ENCODE peak calls at places on chromosomes 3 and 15, in seven cellular contexts. G is brain microvascular endothelial cell, C is IMR-90, Z is pancreas, N is astrocyte of the cerebellum, K is Peyer's patch, Q is ovary. A is an unnamed sample.

GRCh38 chr15:85571780-85572179 is 191.4 kb downstream of the AKAP13 start:
- DNase-seq in G (no peak), K (no peak), N (no peak), Z (no peak), Q (no peak), C (no peak), A (no peak)

GRCh38 chr3:118817748-118818165 is 216.9 kb downstream of the IGSF11 start:
- DNase-seq in G (peak; percentile 54), K (no peak), Z (peak; percentile 57), N (peak; percentile 34), Q (no peak), C (peak; percentile 57), A (peak; percentile 69)

GRCh38 chr15:90015749-90016148 is 14.6 kb downstream of the ZNF710 start:
- DNase-seq in K (no peak), N (no peak), G (no peak), Z (peak; percentile 7), C (no peak), Q (no peak), A (no peak)

GRCh38 chr3:45929042-45929679 is 14.1 kb upstream of the CXCR6 start:
- DNase-seq in Q (no peak), G (no peak), N (no peak), Z (peak; percentile 19), C (peak; percentile 26), K (peak; percentile 61), A (peak; percentile 36)

GRCh38 chr3:57048052-57048671 is 12.3 kb upstream of the SPATA12 start:
- DNase-seq in K (no peak), G (no peak), N (peak; percentile 44), Z (no peak), Q (no peak), C (no peak), A (peak; percentile 65)

GRCh38 chr3:100913870-100914654 is 79.2 kb downstream of the ABI3BP start:
- DNase-seq in Q (peak; percentile 38), G (peak; percentile 81), K (no peak), C (peak; percentile 4), Z (peak; percentile 11), N (no peak), A (peak; percentile 81)

GRCh38 chr3:119228290-119229145 is 12.2 kb downstream of the B4GALT4 start:
- DNase-seq in Q (no peak), Z (no peak), C (peak; percentile 24), N (no peak), K (no peak), G (no peak), A (no peak)

GRCh38 chr3:125398952-125399351 is 23.8 kb upstream of the ZNF148 start:
- DNase-seq in Q (no peak), Z (no peak), C (no peak), K (no peak), G (no peak), N (no peak), A (no peak)

GRCh38 chr3:8301977-8302589 is 199.5 kb upstream of the LMCD1 start:
- DNase-seq in K (no peak), C (peak; percentile 59), Z (no peak), N (peak; percentile 63), Q (no peak), G (peak; percentile 50), A (peak; percentile 77)

GRCh38 chr15:71195242-71195641 is 80.0 kb downstream of the THSD4 start:
- DNase-seq in K (no peak), C (no peak), Z (no peak), Q (no peak), N (no peak), G (no peak), A (no peak)
- TF ChIP-seq CTCF in K (peak; percentile 10), C (no peak), Z (no peak), Q (no peak), N (no peak), G (peak; percentile 49), A (peak; percentile 37)

GRCh38 chr3:11522953-11523792 is 120.5 kb downstream of the VGLL4 start:
- DNase-seq in Q (no peak), N (no peak), G (no peak), K (no peak), Z (no peak), C (peak; percentile 33), A (no peak)
- H3K4me3 ChIP-seq in Q (no peak overlapping the region), N (no peak overlapping the region), G (no peak overlapping the region), K (no peak overlapping the region), Z (no peak overlapping the region), C (no peak overlapping the region), A (no peak overlapping the region)

DNA sequence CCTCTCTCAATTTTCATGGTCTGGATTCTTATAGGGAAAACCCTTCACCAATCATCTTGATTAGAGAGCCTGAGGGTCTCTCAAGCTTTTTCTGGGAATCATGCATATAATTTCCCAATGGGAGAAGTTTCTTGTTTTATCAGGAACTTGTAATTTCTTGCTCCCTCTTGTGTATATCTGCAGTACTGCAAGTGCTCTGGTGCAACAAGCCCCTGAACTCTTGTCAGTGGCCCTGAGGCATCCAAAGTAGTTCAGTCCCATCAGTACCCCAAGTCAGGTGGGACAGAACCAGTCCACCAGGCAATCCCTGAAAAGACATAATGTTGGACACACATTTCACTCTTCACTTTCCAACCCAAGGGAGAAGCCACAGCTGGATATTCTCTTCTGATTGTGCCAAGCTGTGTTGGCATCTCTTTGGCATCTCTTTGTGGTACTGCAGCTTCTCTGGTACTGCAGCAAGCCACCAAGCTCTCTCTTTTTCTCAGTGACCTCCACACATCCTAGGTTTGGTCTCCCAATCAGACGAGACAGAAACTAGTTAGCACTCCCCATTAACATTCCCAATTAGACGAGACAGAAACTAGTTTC is 214.5 kb downstream of the ZIC4 start:
- DNase-seq in G (peak; percentile 68), N (peak; percentile 68), Q (no peak), K (no peak), Z (peak; percentile 29), C (peak; percentile 75), A (peak; percentile 83)
- TF ChIP-seq CTCF in G (peak; percentile 85), N (peak; percentile 79), Q (no peak), K (peak; percentile 39), Z (peak; percentile 61), C (peak; percentile 66), A (peak; percentile 82)

DNA sequence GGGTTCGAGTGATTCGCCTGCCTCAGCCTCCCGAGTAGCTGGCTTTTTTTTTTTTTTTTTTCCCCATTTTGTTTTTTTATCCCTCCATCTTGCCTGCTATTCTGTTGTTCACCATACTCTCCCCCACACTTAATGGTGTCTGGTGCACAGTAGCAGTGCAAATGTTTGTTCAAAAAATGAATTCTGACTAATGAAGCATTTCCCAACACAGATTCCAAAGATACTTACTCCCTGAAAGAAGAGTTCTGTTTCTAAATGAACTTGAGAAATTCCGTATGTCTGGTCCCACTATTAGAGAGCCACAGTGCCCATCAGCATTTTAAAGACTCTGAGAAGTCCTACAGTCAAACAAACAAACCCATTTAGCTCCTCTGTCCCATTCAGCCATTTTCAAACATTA is 9.5 kb downstream of the EDEM1 start:
- DNase-seq in G (no peak), C (peak; percentile 60), K (no peak), Q (no peak), N (no peak), Z (no peak), A (peak; percentile 66)
- H3K4me3 ChIP-seq in G (no peak overlapping the region), C (no peak overlapping the region), K (no peak overlapping the region), Q (no peak overlapping the region), N (no peak overlapping the region), Z (no peak overlapping the region), A (no peak overlapping the region)

GRCh38 chr3:72976182-72976825 is 20.3 kb upstream of the PPP4R2 start:
- DNase-seq in G (no peak), C (peak; percentile 48), Z (no peak), N (no peak), Q (no peak), K (no peak), A (peak; percentile 89)

GRCh38 chr3:72973786-72974185 is 22.8 kb upstream of the PPP4R2 start:
- DNase-seq in K (no peak), C (no peak), Q (no peak), G (no peak), Z (no peak), N (no peak), A (no peak)

GRCh38 chr3:72973031-72973723 is 23.4 kb upstream of the PPP4R2 start:
- DNase-seq in C (peak; percentile 19), G (no peak), Z (peak; percentile 34), K (peak; percentile 83), N (no peak), Q (no peak), A (no peak)

GRCh38 chr3:72977060-72977459 is 19.6 kb upstream of the PPP4R2 start:
- DNase-seq in K (no peak), N (no peak), C (peak; percentile 14), Z (no peak), G (no peak), Q (no peak), A (peak; percentile 12)

DNA sequence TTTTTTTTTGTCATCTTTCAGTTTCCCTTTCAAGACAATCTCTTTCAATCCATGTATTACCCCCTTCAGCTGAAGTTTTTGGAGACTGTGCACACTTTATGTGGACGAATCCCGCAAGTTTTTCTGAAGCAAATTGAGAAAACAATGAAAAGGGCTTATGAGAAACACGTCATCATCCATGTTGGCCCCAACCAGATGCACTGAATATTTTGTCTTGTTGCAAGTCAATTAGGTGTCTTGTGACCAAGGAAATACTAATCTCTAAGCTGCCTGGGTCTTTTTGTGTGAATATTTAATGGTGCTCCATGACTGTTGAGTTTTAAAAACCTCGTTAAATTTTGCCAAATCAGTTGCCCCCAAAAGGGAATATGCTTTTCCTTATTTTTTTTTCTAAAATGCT is 21.7 kb upstream of the PPP4R2 start:
- DNase-seq in C (no peak), K (no peak), Q (no peak), G (no peak), N (no peak), Z (no peak), A (no peak)
- TF ChIP-seq CTCF in C (no peak), K (no peak), Q (no peak), G (no peak), N (no peak), Z (no peak), A (no peak)

GRCh38 chr3:14144423-14145075 is 19.7 kb downstream of the TMEM43 start:
- DNase-seq in K (no peak), G (peak; percentile 98), Z (peak; percentile 73), Q (peak; percentile 85), C (peak; percentile 99), N (peak; percentile 99), A (peak; percentile 99)
- H3K4me3 ChIP-seq in K (no peak overlapping the region), G (peak overlapping the region; percentile 39), Z (peak overlapping the region; percentile 25), Q (no peak overlapping the region), C (no peak overlapping the region), N (peak overlapping the region; percentile 11), A (no peak overlapping the region)

DNA sequence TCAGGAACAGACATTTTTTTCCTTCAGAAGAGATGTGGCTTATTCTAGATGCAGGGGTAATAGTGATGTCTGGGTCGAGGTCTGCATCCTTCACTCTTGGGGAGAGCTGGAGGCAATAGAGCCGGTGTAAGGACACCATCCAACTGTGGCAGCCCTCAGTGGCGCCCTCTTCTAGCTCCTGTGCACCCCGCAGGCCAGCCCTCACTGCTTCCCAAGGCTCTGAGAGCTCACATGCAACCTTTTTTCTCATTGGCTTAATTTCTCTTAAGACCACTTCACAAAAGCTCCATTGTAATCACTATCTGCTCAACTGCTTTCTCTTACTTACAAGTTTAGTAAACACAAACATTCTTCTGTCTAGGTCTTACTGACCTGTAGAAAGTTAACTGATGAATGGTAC is 3.9 kb upstream of the VPS8 start:
- DNase-seq in G (no peak), K (no peak), Z (no peak), C (no peak), Q (no peak), N (no peak), A (no peak)
- TF ChIP-seq CTCF in G (peak; percentile 28), K (no peak), Z (no peak), C (peak; percentile 23), Q (no peak), N (peak; percentile 11), A (peak; percentile 14)

A was measured in cardiac fibroblast.